ENCODE peak calls at places on chromosome X, in nine cellular contexts. M is BE2C; J is spleen; X is CD8-positive, alpha-beta T cell; Y is astrocyte of the spinal cord; D is dorsolateral prefrontal cortex; B is AG10803; N is uterus; W is lung. O is an unnamed sample.

GRCh38 chrX:107730991-107731766 is 44.4 kb downstream of the TSC22D3 start:
- DNase-seq in J (peak), D (no peak), N (no peak), Y (no peak), W (no peak), B (no peak), X (no peak), M (no peak), O (no peak)

GRCh38 chrX:46791927-46792825 is 33.3 kb upstream of the SLC9A7 start:
- DNase-seq in D (no peak), B (peak), M (no peak), X (no peak), N (no peak), J (no peak), Y (peak), W (no peak), O (peak)

GRCh38 chrX:148562846-148563245 is 62.4 kb downstream of the AFF2 start:
- DNase-seq in M (no peak), B (no peak), J (no peak), N (no peak), Y (no peak), X (no peak), W (no peak), D (no peak), O (no peak)

GRCh38 chrX:1167918-1168481 is 44.4 kb downstream of the CRLF2 start:
- DNase-seq in Y (no peak), X (no peak), D (no peak), M (no peak), N (no peak), J (no peak), W (no peak), B (no peak), O (no peak)

GRCh38 chrX:54411732-54412131 is 28.5 kb upstream of the TSR2 start:
- DNase-seq in Y (no peak), N (no peak), M (no peak), D (no peak), J (no peak), W (no peak), B (no peak), X (no peak), O (peak)

GRCh38 chrX:154436597-154437397 is at the start of gene GDI1:
- DNase-seq in X (peak), B (peak), D (no peak), M (peak), J (peak), Y (peak), N (no peak), W (peak), O (peak)

GRCh38 chrX:47413179-47413594 is 42.8 kb downstream of the ZNF157 start:
- DNase-seq in D (no peak), B (no peak), J (no peak), N (no peak), W (no peak), Y (no peak), M (no peak), X (no peak), O (no peak)

GRCh38 chrX:139120760-139121159 is 409.2 kb upstream of the FGF13 start:
- DNase-seq in W (no peak), X (no peak), J (no peak), D (no peak), B (peak), M (no peak), Y (peak), N (no peak), O (no peak)

GRCh38 chrX:119763175-119763574 is 4.8 kb downstream of the SOWAHD start:
- DNase-seq in D (no peak), Y (peak), J (no peak), B (peak), M (no peak), X (no peak), N (no peak), W (no peak), O (no peak)

GRCh38 chrX:16143968-16144367 is 20.6 kb downstream of the GRPR start:
- DNase-seq in D (no peak), N (no peak), Y (no peak), W (no peak), X (no peak), J (no peak), M (no peak), B (no peak), O (no peak)

GRCh38 chrX:55210931-55211677 is 9.0 kb upstream of the PAGE5 start:
- DNase-seq in D (no peak), Y (no peak), X (no peak), W (no peak), J (no peak), M (no peak), N (no peak), B (no peak), O (no peak)

GRCh38 chrX:71622347-71623104 is 4.2 kb upstream of the CXCR3 start:
- DNase-seq in W (peak), M (peak), Y (peak), D (peak), N (peak), J (peak), X (peak), B (peak), O (peak)

GRCh38 chrX:49269768-49270248 is at the start of gene PPP1R3F:
- DNase-seq in N (no peak), B (no peak), J (no peak), Y (no peak), M (no peak), D (no peak), W (no peak), X (no peak), O (no peak)

GRCh38 chrX:136608295-136608933 is 39.5 kb upstream of the CD40LG start:
- DNase-seq in N (no peak), W (no peak), B (peak), J (peak), M (peak), Y (peak), X (peak), D (peak), O (peak)

GRCh38 chrX:103637604-103638338 is 9.0 kb downstream of the TCEAL1 start:
- DNase-seq in J (no peak), D (no peak), W (no peak), B (no peak), X (no peak), M (no peak), N (no peak), Y (peak), O (no peak)

GRCh38 chrX:7144126-7144525 is 3.4 kb upstream of the STS start:
- DNase-seq in D (no peak), Y (no peak), J (no peak), M (no peak), B (no peak), X (no peak), W (no peak), N (no peak), O (no peak)

GRCh38 chrX:140500427-140500826 is 4.4 kb downstream of the SOX3 start:
- DNase-seq in D (no peak), W (no peak), B (no peak), N (no peak), Y (no peak), X (no peak), M (no peak), J (no peak), O (no peak)

GRCh38 chrX:49247916-49248811 is 12.9 kb downstream of the CCDC22 start:
- DNase-seq in N (no peak), W (no peak), Y (no peak), B (no peak), X (no peak), J (no peak), D (no peak), M (peak), O (no peak)

GRCh38 chrX:1444896-1445480 is 7.7 kb downstream of the ASMTL start:
- DNase-seq in M (no peak), W (no peak), B (no peak), J (peak), X (no peak), N (peak), D (no peak), Y (no peak), O (no peak)

GRCh38 chrX:24877854-24878650 is 137.7 kb downstream of the ARX start:
- DNase-seq in B (no peak), J (no peak), M (no peak), X (no peak), W (no peak), Y (peak), N (no peak), D (no peak), O (peak)

GRCh38 chrX:21870494-21870893 is 14.7 kb downstream of the YY2 start:
- DNase-seq in J (no peak), M (no peak), N (no peak), Y (no peak), W (no peak), B (peak), X (no peak), D (no peak), O (no peak)

GRCh38 chrX:24343719-24344118 is 16.7 kb upstream of the SUPT20HL1 start:
- DNase-seq in J (no peak), N (no peak), M (no peak), B (no peak), X (no peak), D (no peak), W (no peak), Y (no peak), O (peak)

GRCh38 chrX:49001521-49002090 is 458 bp downstream of the GRIPAP1 start:
- DNase-seq in W (peak), Y (peak), M (peak), D (no peak), B (peak), J (peak), N (peak), X (peak), O (peak)

GRCh38 chrX:33416273-33416805 is 205.0 kb upstream of the DMD start:
- DNase-seq in M (no peak), W (peak), X (no peak), N (no peak), Y (no peak), D (no peak), B (no peak), J (no peak), O (no peak)

DNA sequence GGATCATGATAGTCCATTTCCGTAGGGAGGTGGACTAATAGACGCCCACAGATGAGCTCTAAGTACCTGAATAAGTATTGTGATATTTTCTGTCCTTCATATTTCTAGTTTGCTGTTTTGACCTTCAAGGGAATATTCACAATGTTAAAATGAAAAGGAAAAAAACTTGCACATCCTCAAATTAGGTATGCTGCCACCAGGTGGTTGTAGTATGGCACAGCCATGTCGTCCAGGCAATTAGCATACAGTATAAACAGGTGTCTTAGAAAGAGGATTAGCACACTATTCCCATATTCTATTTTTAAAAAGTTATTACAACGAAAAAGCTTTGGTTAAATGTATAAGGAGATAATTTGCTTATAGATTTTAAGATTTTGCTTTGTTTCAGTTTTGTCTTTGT is 802.0 kb downstream of the RPA4 start:
- DNase-seq in J (no peak), X (no peak), B (peak), M (peak), W (no peak), D (peak), Y (peak), N (no peak), O (peak)
- TF ChIP-seq CTCF in J (peak), X (no peak), B (peak), M (peak), W (peak), D (peak), Y (peak), N (no peak), O (peak)

DNA sequence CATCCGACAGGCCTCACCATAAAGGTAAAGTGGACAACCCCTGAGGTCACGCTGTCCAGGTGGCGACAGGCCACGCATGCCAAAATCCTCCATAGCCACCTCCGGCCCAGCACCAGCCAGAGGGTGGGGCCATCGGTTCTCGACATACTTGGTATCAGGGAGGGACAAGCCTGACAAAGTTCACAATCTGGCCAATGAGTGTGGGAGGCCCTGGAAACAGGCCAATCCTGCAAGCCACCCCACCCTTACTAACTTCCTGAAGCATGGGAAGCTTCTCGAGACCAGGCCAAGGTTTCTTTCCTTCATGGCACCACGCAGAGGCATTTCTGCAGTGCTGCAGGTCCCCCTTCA is 73.8 kb downstream of the MTMR1 start:
- DNase-seq in N (no peak), J (no peak), M (no peak), W (no peak), D (no peak), Y (no peak), B (no peak), X (no peak), O (no peak)
- H3K4me3 ChIP-seq in N (no peak), J (no peak), M (no peak), W (no peak), D (no peak), Y (no peak), B (no peak), X (no peak), O (no peak)

DNA sequence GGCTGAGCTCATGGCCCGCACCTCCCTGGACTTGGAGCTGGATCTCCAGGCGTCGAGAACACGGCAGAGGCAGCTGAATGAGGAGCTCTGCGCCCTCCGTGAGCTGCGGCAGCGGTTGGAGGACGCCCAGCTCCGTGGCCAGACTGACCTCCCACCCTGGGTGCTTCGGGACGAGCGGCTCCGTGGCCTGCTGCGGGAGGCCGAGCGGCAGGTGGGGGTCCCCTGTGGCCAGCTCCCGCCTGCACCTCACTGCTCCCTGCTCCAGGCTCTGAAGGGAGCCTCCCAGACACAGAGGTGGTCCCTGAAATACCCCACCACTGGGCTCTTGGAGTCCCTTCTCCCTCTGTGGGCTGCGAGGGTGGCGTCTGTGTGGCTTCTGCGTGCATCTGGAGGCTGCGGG is 18.0 kb upstream of the CLCN4 start:
- DNase-seq in Y (no peak), J (no peak), D (no peak), X (no peak), M (no peak), B (no peak), N (no peak), W (no peak), O (no peak)
- TF ChIP-seq CTCF in Y (no peak), J (no peak), D (no peak), X (no peak), M (no peak), B (no peak), N (no peak), W (no peak), O (no peak)

GRCh38 chrX:125709532-125709931 is 389.9 kb downstream of the TEX13C start:
- DNase-seq in J (peak), Y (no peak), D (no peak), M (no peak), N (no peak), B (no peak), W (no peak), X (no peak), O (no peak)

GRCh38 chrX:125710403-125711062 is 390.9 kb downstream of the TEX13C start:
- DNase-seq in W (no peak), B (no peak), M (no peak), D (no peak), Y (no peak), J (peak), N (no peak), X (no peak), O (no peak)

GRCh38 chrX:125709074-125709473 is 389.4 kb downstream of the TEX13C start:
- DNase-seq in J (peak), M (no peak), D (no peak), W (no peak), B (no peak), N (no peak), X (no peak), Y (no peak), O (no peak)

GRCh38 chrX:125713633-125714032 is 394.0 kb downstream of the TEX13C start:
- DNase-seq in W (no peak), N (no peak), B (no peak), D (no peak), Y (no peak), J (peak), X (no peak), M (no peak), O (no peak)

DNA sequence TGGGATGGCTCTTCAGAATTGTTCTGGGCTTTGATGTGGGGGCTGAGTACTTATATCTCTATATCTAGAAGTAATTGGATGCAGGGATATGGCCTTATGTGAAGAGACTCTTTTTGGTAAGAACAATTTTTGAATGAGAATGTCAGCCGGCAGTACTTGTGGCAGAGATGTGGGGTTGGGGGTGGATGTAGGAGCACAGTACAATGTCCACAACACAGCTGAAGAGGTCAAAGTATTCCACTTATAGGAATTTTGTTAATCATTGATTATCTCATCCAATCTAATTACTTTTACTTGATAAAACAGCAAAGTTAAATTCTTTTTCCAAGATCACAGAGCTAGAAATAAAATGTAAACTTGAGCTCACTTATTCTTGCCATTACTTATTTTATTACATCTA is 391.4 kb downstream of the TEX13C start:
- DNase-seq in D (no peak), W (no peak), Y (no peak), X (no peak), B (no peak), J (no peak), N (no peak), M (no peak), O (no peak)
- H3K4me3 ChIP-seq in D (no peak), W (no peak), Y (no peak), X (no peak), B (no peak), J (no peak), N (no peak), M (no peak), O (no peak)

GRCh38 chrX:11678174-11678573 is 12.5 kb upstream of the ARHGAP6 start:
- DNase-seq in N (peak), M (no peak), J (no peak), X (no peak), D (no peak), Y (no peak), B (no peak), W (no peak), O (peak)
- TF ChIP-seq CTCF in N (peak), M (peak), J (no peak), X (no peak), D (no peak), Y (peak), B (peak), W (no peak), O (peak)

DNA sequence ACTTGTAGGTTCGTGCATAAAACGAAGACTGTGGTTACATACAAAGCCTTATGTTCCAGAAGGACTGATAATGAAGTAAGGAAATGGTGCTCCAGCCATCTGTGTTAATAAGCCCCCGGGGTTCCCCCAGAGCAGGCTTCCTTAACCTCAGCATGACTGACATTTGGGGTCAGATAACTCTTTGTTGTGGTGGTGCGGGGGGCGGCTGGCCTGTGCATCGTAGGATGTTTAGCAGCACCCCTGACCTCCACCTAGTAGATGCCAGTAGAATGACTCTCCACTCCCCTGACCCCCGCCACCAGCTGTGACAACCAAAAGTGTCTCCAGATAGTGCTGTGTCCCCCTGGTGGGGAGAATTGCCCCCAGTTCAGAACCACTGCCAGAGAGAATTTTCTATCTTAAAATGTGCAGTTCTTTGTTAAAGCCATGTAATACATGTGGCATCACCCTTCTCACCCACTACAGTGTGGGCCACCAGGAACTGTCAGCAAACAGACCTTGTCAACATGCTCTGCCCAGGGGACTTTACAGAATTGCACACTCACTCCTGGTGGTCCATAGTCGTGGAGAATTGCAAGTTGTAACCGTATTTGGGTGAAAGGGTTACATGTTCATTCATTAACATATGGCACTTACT is 7.5 kb downstream of the SH3KBP1 start:
- DNase-seq in W (no peak), M (no peak), N (no peak), X (peak), D (no peak), B (no peak), J (no peak), Y (no peak), O (peak)
- H3K4me3 ChIP-seq in W (no peak), M (no peak), N (no peak), X (no peak), D (no peak), B (no peak), J (no peak), Y (no peak), O (no peak)

GRCh38 chrX:80285131-80285773 is 135.0 kb upstream of the TENT5D start:
- DNase-seq in J (no peak), Y (peak), M (peak), X (no peak), D (no peak), N (no peak), W (no peak), B (peak), O (peak)
- TF ChIP-seq CTCF in J (no peak), Y (no peak), M (peak), X (no peak), D (no peak), N (no peak), W (no peak), B (peak), O (peak)